ENCODE peak calls at places on chromosome 2, in eight cellular contexts. L is vagina, Q is IMR-90, K is GM06990, O is WERI-Rb-1, J is upper lobe of left lung, V is heart right ventricle, G is mucosa of descending colon. H is an unnamed sample. For H3K36me3, the result is how much of the 10 kb centered on the place peaks cover.

GRCh38 chr2:135257383-135258090 is 205.4 kb downstream of the RAB3GAP1 start:
- DNase-seq in L (no peak), Q (peak), K (no peak), O (no peak), J (no peak), V (no peak), G (no peak), H (no peak)

GRCh38 chr2:37000988-37001556 is 34.7 kb upstream of the STRN start:
- DNase-seq in L (no peak), Q (no peak), K (no peak), O (no peak), J (no peak), V (no peak), G (no peak), H (no peak)

GRCh38 chr2:152483276-152483996 is 148.5 kb downstream of the FMNL2 start:
- DNase-seq in L (no peak), Q (peak), K (no peak), O (no peak), J (no peak), V (no peak), G (no peak), H (no peak)

GRCh38 chr2:37456479-37456878 is 112.0 kb downstream of the QPCT start:
- DNase-seq in L (no peak), Q (no peak), K (no peak), O (no peak), J (no peak), V (no peak), G (peak), H (peak)

GRCh38 chr2:38665854-38666577 is at the start of gene GALM:
- DNase-seq in L (no peak), Q (peak), K (peak), O (no peak), J (peak), V (peak), G (peak), H (peak)

GRCh38 chr2:5781679-5782078 is 89.5 kb downstream of the SOX11 start:
- DNase-seq in L (no peak), Q (no peak), K (no peak), O (no peak), J (peak), V (no peak), G (no peak), H (no peak)

GRCh38 chr2:173644146-173644545 is 289.5 kb downstream of the CDCA7 start:
- DNase-seq in L (no peak), Q (peak), K (no peak), O (no peak), J (no peak), V (no peak), G (no peak), H (no peak)

GRCh38 chr2:208025814-208026184 is 472 bp upstream of the PLEKHM3 start:
- DNase-seq in L (no peak), Q (no peak), K (no peak), O (peak), J (no peak), V (no peak), G (no peak), H (peak)

GRCh38 chr2:230668939-230669303 is 43.7 kb upstream of the CAB39 start:
- DNase-seq in L (no peak), Q (no peak), K (no peak), O (no peak), J (no peak), V (no peak), G (no peak), H (no peak)

GRCh38 chr2:99878951-99879350 is 263.4 kb downstream of the AFF3 start:
- DNase-seq in L (no peak), Q (peak), K (no peak), O (no peak), J (no peak), V (no peak), G (no peak), H (no peak)

GRCh38 chr2:109719871-109720270 is 74.2 kb upstream of the RGPD5 start:
- DNase-seq in L (peak), Q (no peak), K (no peak), O (no peak), J (no peak), V (no peak), G (no peak), H (no peak)

GRCh38 chr2:128169933-128170709 is 79.1 kb downstream of the UGGT1 start:
- DNase-seq in L (no peak), Q (no peak), K (no peak), O (no peak), J (no peak), V (no peak), G (no peak), H (no peak)

GRCh38 chr2:101307503-101307902 is 998 bp downstream of the RNF149 start:
- DNase-seq in L (no peak), Q (no peak), K (no peak), O (no peak), J (no peak), V (no peak), G (peak), H (no peak)

GRCh38 chr2:161166538-161167409 is 6.5 kb downstream of the TANK start:
- DNase-seq in L (no peak), Q (peak), K (peak), O (no peak), J (no peak), V (no peak), G (no peak), H (peak)

GRCh38 chr2:239101807-239102206 is 253.9 kb downstream of the TWIST2 start:
- DNase-seq in L (no peak), Q (no peak), K (no peak), O (no peak), J (peak), V (no peak), G (no peak), H (no peak)

GRCh38 chr2:100260712-100261620 is 61.3 kb downstream of the LONRF2 start:
- DNase-seq in L (no peak), Q (peak), K (no peak), O (peak), J (no peak), V (peak), G (peak), H (no peak)

GRCh38 chr2:96507957-96508520 is 2.9 kb upstream of the NEURL3 start:
- DNase-seq in L (peak), Q (peak), K (peak), O (peak), J (peak), V (peak), G (peak), H (peak)

GRCh38 chr2:1613731-1614354 is 130.5 kb downstream of the PXDN start:
- DNase-seq in L (no peak), Q (peak), K (no peak), O (no peak), J (no peak), V (peak), G (no peak), H (no peak)

GRCh38 chr2:204321910-204322765 is 223.1 kb upstream of the PARD3B start:
- DNase-seq in L (no peak), Q (peak), K (no peak), O (no peak), J (no peak), V (no peak), G (no peak), H (no peak)

GRCh38 chr2:86193901-86194567 is 1.2 kb downstream of the IMMT start:
- DNase-seq in L (no peak), Q (no peak), K (no peak), O (no peak), J (no peak), V (no peak), G (no peak), H (no peak)

GRCh38 chr2:74877781-74878433 is 44.0 kb downstream of the HK2 start:
- DNase-seq in L (no peak), Q (no peak), K (no peak), O (no peak), J (no peak), V (no peak), G (no peak), H (no peak)

GRCh38 chr2:74880054-74880728 is 46.3 kb downstream of the HK2 start:
- DNase-seq in L (peak), Q (no peak), K (no peak), O (no peak), J (peak), V (no peak), G (no peak), H (no peak)

GRCh38 chr2:74878551-74878950 is 44.6 kb downstream of the HK2 start:
- DNase-seq in L (no peak), Q (no peak), K (no peak), O (no peak), J (peak), V (no peak), G (no peak), H (no peak)

GRCh38 chr2:74876081-74876886 is 42.4 kb downstream of the HK2 start:
- DNase-seq in L (no peak), Q (peak), K (peak), O (peak), J (no peak), V (no peak), G (no peak), H (peak)

GRCh38 chr2:74877376-74877775 is 43.4 kb downstream of the HK2 start:
- DNase-seq in L (no peak), Q (no peak), K (no peak), O (no peak), J (no peak), V (no peak), G (no peak), H (no peak)
- H3K36me3 ChIP-seq in L (under half), Q (half or more), K (under half), O (half or more), J (under half), V (half or more), G (under half), H (under half)

GRCh38 chr2:46000660-46001059 is 296.5 kb upstream of the EPAS1 start:
- DNase-seq in L (peak), Q (no peak), K (no peak), O (no peak), J (no peak), V (no peak), G (no peak), H (no peak)

GRCh38 chr2:46001741-46002506 is 295.3 kb upstream of the EPAS1 start:
- DNase-seq in L (no peak), Q (peak), K (no peak), O (no peak), J (no peak), V (no peak), G (no peak), H (no peak)

GRCh38 chr2:46002947-46003346 is 294.3 kb upstream of the EPAS1 start:
- DNase-seq in L (no peak), Q (no peak), K (no peak), O (no peak), J (no peak), V (no peak), G (no peak), H (no peak)

GRCh38 chr2:46002507-46002883 is 294.7 kb upstream of the EPAS1 start:
- DNase-seq in L (no peak), Q (peak), K (no peak), O (no peak), J (no peak), V (no peak), G (no peak), H (no peak)

GRCh38 chr2:46001290-46001689 is 295.9 kb upstream of the EPAS1 start:
- DNase-seq in L (peak), Q (no peak), K (no peak), O (no peak), J (no peak), V (no peak), G (no peak), H (no peak)
- H3K36me3 ChIP-seq in L (under half), Q (under half), K (under half), O (under half), J (under half), V (under half), G (under half), H (under half)

GRCh38 chr2:11773747-11774536 is 27.5 kb downstream of the LPIN1 start:
- DNase-seq in L (no peak), Q (no peak), K (no peak), O (no peak), J (no peak), V (no peak), G (no peak), H (no peak)
- H3K36me3 ChIP-seq in L (under half), Q (under half), K (under half), O (half or more), J (half or more), V (half or more), G (under half), H (under half)

DNA sequence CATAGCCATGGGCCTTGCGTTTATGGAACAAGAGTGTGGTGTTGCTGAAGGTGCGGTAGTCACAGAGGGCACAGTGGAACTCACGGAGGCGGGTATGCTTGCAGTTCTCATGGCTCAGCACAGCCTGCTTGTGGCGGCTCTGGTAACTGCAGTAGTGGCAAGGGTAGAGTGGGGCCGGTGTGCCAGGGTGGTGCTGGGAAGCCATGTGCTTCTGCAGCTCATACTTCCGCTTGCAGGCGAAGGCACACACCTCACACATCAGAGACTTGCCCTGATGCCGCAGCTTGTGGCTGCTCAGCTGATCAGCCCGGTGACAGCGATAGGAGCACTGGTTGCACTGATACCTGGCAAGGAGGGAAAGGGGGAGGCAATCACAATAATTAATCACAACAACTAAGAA is 14.7 kb downstream of the ZNF142 start:
- DNase-seq in L (no peak), Q (no peak), K (no peak), O (no peak), J (no peak), V (no peak), G (no peak), H (no peak)
- H3K36me3 ChIP-seq in L (half or more), Q (half or more), K (half or more), O (half or more), J (half or more), V (half or more), G (under half), H (half or more)

GRCh38 chr2:237097326-237097910 is 11.7 kb downstream of the COPS8 start:
- DNase-seq in L (no peak), Q (no peak), K (no peak), O (no peak), J (no peak), V (no peak), G (no peak), H (no peak)

GRCh38 chr2:237097911-237098702 is 12.4 kb downstream of the COPS8 start:
- DNase-seq in L (no peak), Q (peak), K (no peak), O (no peak), J (no peak), V (no peak), G (no peak), H (no peak)

GRCh38 chr2:237102428-237102827 is 16.7 kb downstream of the COPS8 start:
- DNase-seq in L (no peak), Q (no peak), K (no peak), O (no peak), J (no peak), V (peak), G (no peak), H (no peak)

GRCh38 chr2:237101118-237101979 is 15.7 kb downstream of the COPS8 start:
- DNase-seq in L (no peak), Q (no peak), K (no peak), O (no peak), J (no peak), V (no peak), G (no peak), H (no peak)

GRCh38 chr2:237099804-237100203 is 14.1 kb downstream of the COPS8 start:
- DNase-seq in L (no peak), Q (no peak), K (no peak), O (no peak), J (no peak), V (no peak), G (no peak), H (no peak)
- H3K36me3 ChIP-seq in L (under half), Q (under half), K (under half), O (under half), J (half or more), V (half or more), G (under half), H (half or more)

DNA sequence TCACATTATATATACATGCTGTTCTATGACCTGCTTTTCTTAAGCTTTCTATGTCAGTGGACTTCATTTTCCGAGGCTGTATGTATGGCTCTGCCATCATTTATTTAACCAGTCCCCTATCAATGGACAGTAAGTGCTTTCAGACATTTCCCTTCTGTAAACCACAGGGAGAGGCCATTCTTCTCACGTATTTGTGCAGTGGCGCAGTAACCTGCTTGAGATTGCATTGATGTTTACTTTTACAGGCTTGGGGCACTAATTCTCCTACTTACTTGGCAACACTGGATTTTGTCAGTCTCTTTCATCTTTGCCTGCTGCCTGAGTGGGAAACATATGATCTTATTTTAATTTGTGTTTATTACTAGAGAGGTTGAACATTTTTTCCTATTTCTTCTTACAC is 52.1 kb downstream of the BOLA3 start:
- DNase-seq in L (no peak), Q (no peak), K (no peak), O (no peak), J (no peak), V (no peak), G (no peak), H (no peak)
- H3K36me3 ChIP-seq in L (under half), Q (half or more), K (under half), O (half or more), J (half or more), V (half or more), G (under half), H (half or more)

GRCh38 chr2:155633060-155633839 is 699.3 kb downstream of the NR4A2 start:
- DNase-seq in L (no peak), Q (no peak), K (no peak), O (no peak), J (no peak), V (no peak), G (no peak), H (no peak)
- H3K36me3 ChIP-seq in L (under half), Q (under half), K (under half), O (under half), J (under half), V (under half), G (under half), H (under half)

GRCh38 chr2:150812664-150813408 is 325.4 kb upstream of the RND3 start:
- DNase-seq in L (no peak), Q (no peak), K (no peak), O (no peak), J (no peak), V (no peak), G (no peak), H (no peak)
- H3K36me3 ChIP-seq in L (under half), Q (under half), K (under half), O (under half), J (under half), V (under half), G (under half), H (under half)